ENCODE peak calls at places on chromosomes 6 and 20, in nine cellular contexts. X is H54; K is SHP77; H is MV-4-11; V is Caco-2; N is stimulated activated CD4-positive, alpha-beta T cell treated with anti-CD3 and anti-CD28 coated beads, Interleukin-4, amount 100 ng/mL, for 24 hours; L is H1; Q is naive B cell; G is Ammon's horn. R is an unnamed sample.

GRCh38 chr6:18359237-18359885 is 27.8 kb upstream of the RNF144B start:
- DNase-seq in L (no peak), V (no peak), Q (peak), N (no peak), H (peak), G (peak), X (no peak), K (no peak), R (no peak)

GRCh38 chr6:84249724-84250123 is 22.3 kb upstream of the CEP162 start:
- DNase-seq in K (no peak), H (peak), N (no peak), L (no peak), Q (no peak), G (no peak), X (peak), V (no peak), R (peak)

GRCh38 chr6:91667596-91667995 is 1080.7 kb upstream of the MAP3K7 start:
- DNase-seq in V (no peak), N (no peak), Q (no peak), L (no peak), H (no peak), K (no peak), G (no peak), X (no peak), R (no peak)

GRCh38 chr20:36744764-36745191 is 1.1 kb downstream of the NDRG3 start:
- DNase-seq in N (no peak), X (peak), G (peak), K (no peak), V (peak), H (no peak), L (no peak), Q (no peak), R (peak)

GRCh38 chr6:132952468-132952867 is 138.1 kb downstream of the RPS12 start:
- DNase-seq in H (no peak), L (no peak), G (no peak), Q (no peak), K (no peak), N (no peak), V (no peak), X (no peak), R (no peak)

GRCh38 chr6:138647006-138647405 is 126.6 kb upstream of the CCDC28A start:
- DNase-seq in Q (no peak), G (peak), K (no peak), N (no peak), V (no peak), L (no peak), H (no peak), X (no peak), R (no peak)

GRCh38 chr20:32325706-32326506 is 32.2 kb upstream of the ASXL1 start:
- DNase-seq in G (no peak), H (peak), N (no peak), Q (no peak), V (peak), K (peak), L (no peak), X (no peak), R (peak)

GRCh38 chr20:4234664-4235063 is 219.3 kb upstream of the RNF24 start:
- DNase-seq in G (no peak), V (no peak), Q (no peak), H (no peak), K (no peak), X (no peak), L (no peak), N (no peak), R (no peak)

GRCh38 chr6:81562169-81562568 is 190.3 kb downstream of the TENT5A start:
- DNase-seq in G (no peak), H (no peak), X (no peak), N (no peak), V (peak), L (no peak), K (peak), Q (no peak), R (peak)

GRCh38 chr6:109308018-109308492 is 74.2 kb downstream of the CD164 start:
- DNase-seq in V (peak), K (no peak), N (peak), L (no peak), G (no peak), X (peak), Q (no peak), H (peak), R (peak)

GRCh38 chr20:10558635-10559187 is 115.1 kb downstream of the JAG1 start:
- DNase-seq in G (no peak), H (no peak), X (no peak), N (peak), L (no peak), K (no peak), Q (no peak), V (no peak), R (peak)

GRCh38 chr20:45970646-45971424 is 1.2 kb downstream of the ZNF335 start:
- DNase-seq in H (no peak), V (peak), G (peak), L (no peak), K (no peak), Q (peak), X (no peak), N (peak), R (peak)

GRCh38 chr6:166277892-166278578 is 30.2 kb downstream of the PRR18 start:
- DNase-seq in K (no peak), Q (no peak), N (no peak), G (no peak), L (no peak), V (no peak), H (peak), X (no peak), R (no peak)

GRCh38 chr20:36217226-36217625 is 19.1 kb upstream of the AAR2 start:
- DNase-seq in N (no peak), G (no peak), X (peak), K (peak), Q (no peak), L (peak), H (no peak), V (peak), R (peak)

GRCh38 chr6:1527098-1527497 is 82.6 kb upstream of the FOXC1 start:
- DNase-seq in V (no peak), G (peak), H (peak), Q (no peak), X (no peak), N (peak), K (no peak), L (no peak), R (no peak)

GRCh38 chr20:50399917-50400704 is 110.1 kb upstream of the PTPN1 start:
- DNase-seq in X (no peak), N (no peak), L (no peak), Q (no peak), G (no peak), V (peak), H (no peak), K (no peak), R (peak)

GRCh38 chr20:45104786-45105185 is 3.9 kb upstream of the KCNS1 start:
- DNase-seq in G (no peak), Q (no peak), K (no peak), L (no peak), N (no peak), X (peak), V (no peak), H (peak), R (peak)

GRCh38 chr6:112909781-112910180 is 562.7 kb downstream of the RFPL4B start:
- DNase-seq in X (no peak), L (no peak), V (no peak), G (no peak), N (no peak), K (no peak), Q (no peak), H (no peak), R (no peak)

GRCh38 chr20:33119725-33120720 is 40.6 kb downstream of the BPIFB4 start:
- DNase-seq in X (no peak), H (no peak), N (no peak), G (no peak), L (no peak), K (no peak), Q (no peak), V (no peak), R (no peak)

GRCh38 chr6:16722616-16723015 is 38.6 kb downstream of the ATXN1 start:
- DNase-seq in K (no peak), G (no peak), V (no peak), H (no peak), N (no peak), L (no peak), Q (no peak), X (no peak), R (peak)

GRCh38 chr6:89449182-89449581 is 16.2 kb downstream of the ANKRD6 start:
- DNase-seq in K (no peak), V (no peak), N (no peak), H (peak), X (no peak), L (no peak), G (no peak), Q (no peak), R (no peak)

GRCh38 chr20:60257671-60258070 is 299.4 kb downstream of the CDH26 start:
- DNase-seq in V (no peak), L (no peak), K (no peak), X (no peak), N (no peak), G (no peak), Q (no peak), H (no peak), R (no peak)

GRCh38 chr6:164377348-164377747 is 932.1 kb downstream of the C6orf118 start:
- DNase-seq in L (no peak), K (no peak), X (no peak), N (no peak), G (no peak), V (no peak), Q (no peak), H (no peak), R (no peak)

GRCh38 chr6:121614115-121614514 is 178.7 kb downstream of the GJA1 start:
- DNase-seq in N (no peak), L (no peak), Q (no peak), X (no peak), H (no peak), V (no peak), G (no peak), K (no peak), R (no peak)

GRCh38 chr6:55014321-55015088 is 159.8 kb upstream of the HCRTR2 start:
- DNase-seq in X (no peak), H (no peak), G (no peak), N (no peak), V (no peak), K (no peak), Q (no peak), L (no peak), R (peak)

GRCh38 chr6:108711831-108712230 is 136.4 kb upstream of the ARMC2 start:
- DNase-seq in H (no peak), G (no peak), Q (no peak), K (no peak), V (no peak), N (no peak), L (no peak), X (no peak), R (no peak)

GRCh38 chr6:133340557-133340956 is 99.4 kb downstream of the EYA4 start:
- DNase-seq in N (no peak), G (no peak), X (no peak), K (no peak), Q (no peak), V (no peak), H (no peak), L (no peak), R (no peak)

GRCh38 chr20:24227600-24227999 is 239.0 kb upstream of the GGTLC1 start:
- DNase-seq in X (no peak), Q (no peak), N (no peak), V (no peak), G (no peak), H (no peak), K (no peak), L (no peak), R (no peak)

GRCh38 chr6:150697515-150697914 is 97.8 kb downstream of the PLEKHG1 start:
- DNase-seq in H (no peak), V (no peak), Q (no peak), G (no peak), K (no peak), N (no peak), X (no peak), L (no peak), R (no peak)

GRCh38 chr6:44257753-44258324 is 511 bp upstream of the SLC35B2 start:
- DNase-seq in Q (peak), V (no peak), X (no peak), G (no peak), N (no peak), L (no peak), H (peak), K (no peak), R (no peak)

GRCh38 chr6:390914-391558 is 516 bp upstream of the IRF4 start:
- DNase-seq in K (no peak), G (no peak), H (peak), N (peak), Q (peak), X (no peak), L (peak), V (no peak), R (no peak)

R was measured in DMS53.